ENCODE peak calls at places on chromosomes 16 and 17, in nine cellular contexts. U is sigmoid colon, E is suprapubic skin, P is psoas muscle, Z is HCT116, M is heart left ventricle, Y is lung, L is WERI-Rb-1, R is left ventricle myocardium inferior. H is an unnamed sample.

GRCh38 chr17:44059101-44059892 is 7.2 kb downstream of the LSM12 start:
- DNase-seq in U (no peak), E (no peak), P (no peak), Z (no peak), M (no peak), Y (no peak), L (peak; percentile 84), R (no peak), H (no peak)

GRCh38 chr17:52170963-52171572 is 12.6 kb upstream of the CA10 start:
- DNase-seq in U (no peak), E (no peak), P (no peak), Z (no peak), M (no peak), Y (no peak), L (peak; percentile 73), R (no peak), H (no peak)

GRCh38 chr17:43217614-43218087 is 6.0 kb downstream of the TMEM106A start:
- DNase-seq in U (no peak), E (no peak), P (no peak), Z (no peak), M (no peak), Y (no peak), L (peak; percentile 5), R (no peak), H (no peak)

GRCh38 chr17:58081641-58082340 is 1.4 kb upstream of the DYNLL2 start:
- DNase-seq in U (no peak), E (no peak), P (no peak), Z (no peak), M (no peak), Y (peak; percentile 18), L (peak; percentile 76), R (no peak), H (no peak)

GRCh38 chr16:10594312-10594950 is 14.0 kb upstream of the EMP2 start:
- DNase-seq in U (no peak), E (peak; percentile 85), P (no peak), Z (no peak), M (no peak), Y (peak; percentile 61), L (no peak), R (no peak), H (no peak)

GRCh38 chr16:5015351-5015750 is 18.4 kb downstream of the NAGPA start:
- DNase-seq in U (no peak), E (no peak), P (no peak), Z (no peak), M (no peak), Y (no peak), L (no peak), R (no peak), H (no peak)

GRCh38 chr17:80367510-80367909 is 47.5 kb upstream of the ENDOV start:
- DNase-seq in U (peak; percentile 29), E (peak; percentile 40), P (peak; percentile 37), Z (no peak), M (no peak), Y (no peak), L (no peak), R (no peak), H (no peak)

GRCh38 chr17:66190738-66191606 is 961 bp downstream of the CEP112 start:
- DNase-seq in U (no peak), E (no peak), P (no peak), Z (no peak), M (no peak), Y (no peak), L (peak; percentile 47), R (no peak), H (no peak)

GRCh38 chr16:61797296-61797695 is 238.9 kb downstream of the CDH8 start:
- DNase-seq in U (no peak), E (no peak), P (no peak), Z (no peak), M (no peak), Y (no peak), L (no peak), R (no peak), H (no peak)

GRCh38 chr17:16287563-16288027 is 65.7 kb downstream of the CENPV start:
- DNase-seq in U (no peak), E (no peak), P (no peak), Z (no peak), M (no peak), Y (no peak), L (no peak), R (no peak), H (no peak)

GRCh38 chr16:84178146-84178765 is 8.6 kb downstream of the TAF1C start:
- DNase-seq in U (no peak), E (no peak), P (no peak), Z (no peak), M (no peak), Y (no peak), L (no peak), R (no peak), H (no peak)

GRCh38 chr17:36544049-36544319 is 735 bp upstream of the GGNBP2 start:
- DNase-seq in U (peak; percentile 70), E (no peak), P (peak; percentile 73), Z (no peak), M (peak; percentile 58), Y (no peak), L (peak; percentile 53), R (peak; percentile 35), H (peak; percentile 37)
- TF ChIP-seq CTCF in U (no peak), E (no peak), P (no peak), Z (peak; percentile 8), M (no peak), Y (no peak), L (peak; percentile 13), R (peak; percentile 15), H (no peak)

DNA sequence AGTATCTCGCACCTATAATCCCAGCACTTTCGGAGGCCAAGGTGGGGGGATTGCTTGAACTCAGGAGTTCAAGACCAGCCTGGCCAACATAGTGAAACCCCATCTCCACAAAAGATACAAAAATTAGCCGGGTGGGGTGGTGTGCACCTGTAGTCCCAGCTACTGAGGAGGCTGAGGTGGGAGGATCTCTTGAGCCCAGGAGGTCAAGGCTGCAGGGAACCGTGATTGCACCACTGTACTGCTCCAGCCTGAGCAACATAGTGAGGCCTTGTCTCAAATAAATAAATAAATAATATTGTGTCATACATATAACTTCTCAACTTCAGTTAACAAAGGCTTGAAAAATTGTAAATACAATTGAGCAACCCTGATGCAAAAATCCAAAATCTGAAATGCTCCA is 8.2 kb downstream of the AMFR start:
- DNase-seq in U (no peak), E (no peak), P (no peak), Z (no peak), M (no peak), Y (no peak), L (no peak), R (no peak), H (no peak)
- H3K9me3 ChIP-seq in U (no peaks in the 10 kb centered on the region), E (no peaks in the 10 kb centered on the region), P (no peaks in the 10 kb centered on the region), Z (no peaks in the 10 kb centered on the region), M (no peaks in the 10 kb centered on the region), Y (no peaks in the 10 kb centered on the region), L (no peaks in the 10 kb centered on the region), R (no peaks in the 10 kb centered on the region), H (no peaks in the 10 kb centered on the region)

GRCh38 chr17:65070620-65071019 is 14.1 kb upstream of the GNA13 start:
- DNase-seq in U (peak; percentile 5), E (no peak), P (no peak), Z (no peak), M (no peak), Y (no peak), L (no peak), R (no peak), H (no peak)

GRCh38 chr17:65078441-65079160 is 22.1 kb upstream of the GNA13 start:
- DNase-seq in U (peak; percentile 74), E (no peak), P (no peak), Z (no peak), M (no peak), Y (no peak), L (peak; percentile 95), R (no peak), H (no peak)

GRCh38 chr17:65071861-65072260 is 15.3 kb upstream of the GNA13 start:
- DNase-seq in U (peak; percentile 40), E (no peak), P (no peak), Z (no peak), M (no peak), Y (no peak), L (no peak), R (no peak), H (no peak)

GRCh38 chr17:65072577-65073178 is 16.1 kb upstream of the GNA13 start:
- DNase-seq in U (peak; percentile 25), E (no peak), P (no peak), Z (peak; percentile 12), M (no peak), Y (no peak), L (no peak), R (no peak), H (no peak)

DNA sequence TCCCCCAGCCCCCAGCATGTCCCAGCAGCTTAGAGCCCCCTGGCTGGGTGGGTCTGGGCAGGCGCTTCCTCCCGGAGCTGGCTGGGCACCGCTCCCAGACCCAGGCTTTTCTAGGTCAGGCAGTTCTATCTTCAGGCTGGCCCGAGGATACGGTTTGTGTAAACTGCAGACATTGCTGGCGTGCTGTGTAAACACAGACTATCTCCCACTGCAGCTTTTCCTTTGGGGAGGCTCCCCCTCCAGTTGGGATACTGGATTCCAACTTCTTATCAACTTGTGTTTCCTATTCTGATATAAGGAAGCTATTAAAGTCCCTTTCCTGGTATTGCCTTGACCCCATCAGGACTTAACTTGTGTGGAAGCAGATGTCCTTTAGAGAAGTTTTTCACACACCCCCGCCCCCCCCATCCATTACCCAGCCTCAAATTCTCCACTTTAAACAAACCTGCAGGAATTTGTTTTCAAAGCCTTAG is 18.3 kb upstream of the GNA13 start:
- DNase-seq in U (peak; percentile 82), E (no peak), P (peak; percentile 76), Z (no peak), M (peak; percentile 71), Y (no peak), L (no peak), R (peak; percentile 78), H (peak; percentile 50)
- H3K4me3 ChIP-seq in U (no peak overlapping the region), E (no peak overlapping the region), P (peak overlapping the region; percentile 41), Z (no peak overlapping the region), M (no peak overlapping the region), Y (no peak overlapping the region), L (no peak overlapping the region), R (peak overlapping the region; percentile 25), H (no peak overlapping the region)

GRCh38 chr16:49019826-49020401 is 261.7 kb downstream of the CBLN1 start:
- DNase-seq in U (peak; percentile 75), E (no peak), P (no peak), Z (no peak), M (no peak), Y (no peak), L (no peak), R (no peak), H (no peak)
- TF ChIP-seq CTCF in U (no peak), E (no peak), P (no peak), Z (no peak), M (no peak), Y (no peak), L (no peak), R (no peak), H (no peak)

DNA sequence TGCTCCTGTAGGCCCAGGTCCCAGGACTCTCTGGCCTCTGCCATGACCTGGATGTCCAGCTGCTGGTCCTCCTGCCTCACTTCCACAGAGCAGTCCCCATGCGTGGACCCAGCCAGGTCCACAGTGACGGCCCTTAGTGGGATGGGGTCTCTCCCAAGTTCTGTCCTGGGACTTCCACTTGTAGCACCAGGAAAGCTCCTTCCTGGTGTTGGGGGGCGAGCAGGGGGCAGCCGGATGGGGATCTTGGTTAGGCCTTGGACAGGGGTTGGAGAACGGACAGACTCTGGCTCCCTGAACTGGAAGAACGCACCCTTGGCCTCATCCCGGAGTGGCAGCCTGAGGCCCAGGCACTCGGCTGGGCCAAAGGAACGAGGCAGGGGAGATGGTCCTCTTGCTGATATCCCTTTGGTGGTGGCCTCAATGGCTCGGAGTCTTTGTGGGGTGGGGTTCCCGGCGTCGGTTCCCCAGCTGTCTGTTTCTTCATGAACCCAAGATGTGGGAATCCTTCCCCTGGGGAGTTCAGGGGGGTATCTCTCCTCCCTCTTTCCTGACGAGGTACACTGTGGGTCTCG is 7.2 kb downstream of the GAS2L2 start:
- DNase-seq in U (no peak), E (no peak), P (no peak), Z (no peak), M (no peak), Y (no peak), L (no peak), R (no peak), H (no peak)
- H3K9me3 ChIP-seq in U (no peaks in the 10 kb centered on the region), E (no peaks in the 10 kb centered on the region), P (no peaks in the 10 kb centered on the region), Z (no peaks in the 10 kb centered on the region), M (no peaks in the 10 kb centered on the region), Y (peaks cover 3% of the 10 kb centered on the region), L (no peaks in the 10 kb centered on the region), R (no peaks in the 10 kb centered on the region), H (no peaks in the 10 kb centered on the region)